ENCODE peak calls at places on chromosomes 5 and 9, in seven cellular contexts. S is H1, A is mesendoderm, X is neuronal stem cell, R is IMR-90, U is H9, O is trophoblast cell. C is an unnamed sample. For H3K4me1, the result is how much of the 10 kb centered on the place peaks cover.

GRCh38 chr5:75441560-75441959 is 69.9 kb downstream of the CERT1 start:
- DNase-seq in R (no peak), S (no peak), O (no peak), A (no peak), U (no peak), X (no peak), C (no peak)

GRCh38 chr5:73997936-73998335 is 371.9 kb downstream of the ARHGEF28 start:
- DNase-seq in R (no peak), A (no peak), O (peak), U (no peak), X (no peak), S (no peak), C (no peak)

GRCh38 chr9:127360829-127361228 is 36.1 kb upstream of the SLC2A8 start:
- DNase-seq in A (peak), R (peak), U (peak), S (peak), O (peak), X (no peak), C (peak)

GRCh38 chr9:134455951-134456739 is 129.9 kb downstream of the RXRA start:
- DNase-seq in S (no peak), A (peak), U (no peak), R (peak), O (peak), X (no peak), C (peak)

GRCh38 chr5:138033916-138034315 is 1.0 kb upstream of the FAM13B start:
- DNase-seq in X (no peak), R (peak), O (peak), A (peak), S (no peak), U (no peak), C (peak)

GRCh38 chr5:158590936-158591863 is 508.5 kb downstream of the EBF1 start:
- DNase-seq in R (no peak), U (peak), O (peak), X (peak), A (peak), S (no peak), C (peak)

GRCh38 chr9:96478829-96479371 is 28.9 kb downstream of the HABP4 start:
- DNase-seq in A (no peak), U (no peak), X (no peak), S (no peak), O (no peak), R (peak), C (peak)

GRCh38 chr9:18185196-18185595 is 288.8 kb upstream of the ADAMTSL1 start:
- DNase-seq in S (no peak), U (no peak), A (peak), O (peak), R (no peak), X (no peak), C (no peak)

GRCh38 chr9:23039402-23039801 is 592.8 kb downstream of the DMRTA1 start:
- DNase-seq in X (no peak), U (no peak), O (no peak), A (no peak), R (no peak), S (no peak), C (no peak)

GRCh38 chr9:88916875-88917274 is 74.4 kb upstream of the S1PR3 start:
- DNase-seq in S (no peak), O (no peak), X (no peak), A (no peak), R (no peak), U (no peak), C (no peak)

GRCh38 chr5:54760182-54760935 is 225.0 kb downstream of the ESM1 start:
- DNase-seq in S (no peak), O (peak), R (peak), U (no peak), A (no peak), X (no peak), C (peak)

GRCh38 chr5:130715541-130715940 is 449.5 kb downstream of the HINT1 start:
- DNase-seq in X (no peak), R (no peak), O (no peak), S (no peak), U (no peak), A (no peak), C (peak)

GRCh38 chr5:19891658-19892057 is 96.3 kb downstream of the CDH18 start:
- DNase-seq in O (no peak), A (no peak), R (peak), X (no peak), U (no peak), S (no peak), C (peak)

GRCh38 chr5:150026682-150027172 is 26.2 kb downstream of the HMGXB3 start:
- DNase-seq in U (no peak), A (no peak), X (no peak), O (no peak), S (no peak), R (no peak), C (no peak)

GRCh38 chr9:107293555-107294085 is 10.5 kb downstream of the RAD23B start:
- DNase-seq in R (no peak), O (no peak), X (no peak), A (no peak), S (no peak), U (no peak), C (no peak)

GRCh38 chr5:162139190-162139589 is 71.6 kb downstream of the GABRG2 start:
- DNase-seq in S (no peak), X (no peak), R (no peak), A (no peak), U (no peak), O (no peak), C (no peak)

GRCh38 chr5:13643196-13643595 is 301.3 kb downstream of the DNAH5 start:
- DNase-seq in S (no peak), X (no peak), U (no peak), O (peak), R (no peak), A (no peak), C (no peak)

GRCh38 chr5:135547590-135548254 is 12.0 kb upstream of the NEUROG1 start:
- DNase-seq in A (no peak), R (no peak), O (no peak), U (no peak), S (no peak), X (no peak), C (no peak)

GRCh38 chr5:57784106-57784505 is 301.5 kb upstream of the ACTBL2 start:
- DNase-seq in X (no peak), A (no peak), R (no peak), S (no peak), O (peak), U (no peak), C (no peak)

GRCh38 chr5:73792687-73793320 is 166.8 kb downstream of the ARHGEF28 start:
- DNase-seq in U (peak), X (peak), A (peak), O (peak), S (peak), R (peak), C (peak)

GRCh38 chr9:137407590-137408300 is 15.2 kb downstream of the EXD3 start:
- DNase-seq in A (no peak), X (no peak), S (no peak), R (no peak), U (peak), O (no peak), C (no peak)

GRCh38 chr9:127295005-127295404 is 30.4 kb downstream of the GARNL3 start:
- DNase-seq in S (no peak), U (no peak), R (no peak), O (no peak), A (no peak), X (no peak), C (no peak)

GRCh38 chr5:127326438-127326837 is 35.8 kb downstream of the MEGF10 start:
- DNase-seq in A (peak), O (peak), R (no peak), S (no peak), U (no peak), X (no peak), C (no peak)

GRCh38 chr9:37919166-37919955 is 15.4 kb upstream of the SLC25A51 start:
- DNase-seq in O (no peak), R (no peak), S (no peak), U (no peak), X (no peak), A (no peak), C (no peak)

GRCh38 chr5:98314262-98314661 is 459.2 kb upstream of the RGMB start:
- DNase-seq in O (peak), X (no peak), S (no peak), A (no peak), U (no peak), R (peak), C (peak)

GRCh38 chr9:132032584-132032945 is 47.1 kb downstream of the MED27 start:
- DNase-seq in R (no peak), S (no peak), A (peak), O (no peak), X (no peak), U (peak), C (no peak)

DNA sequence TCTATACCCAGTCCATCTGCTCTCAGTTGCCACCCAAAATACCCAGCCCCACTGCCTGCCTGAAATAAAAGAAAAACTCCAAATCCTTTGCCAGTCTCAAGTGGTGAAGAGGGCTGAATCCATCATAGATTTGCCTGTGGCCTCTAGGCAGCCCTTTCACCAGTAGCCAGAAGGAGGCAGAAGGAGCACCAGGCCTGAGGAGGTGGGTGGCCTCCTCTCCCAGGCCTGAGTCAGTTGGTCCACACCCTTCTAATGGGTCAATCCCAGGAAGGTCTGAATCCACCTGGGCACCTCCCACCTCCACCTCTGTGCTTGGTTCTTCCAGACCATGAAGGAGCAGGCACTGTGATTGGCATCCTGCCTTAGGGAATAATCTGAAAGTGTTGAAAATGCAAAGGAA is 97.0 kb downstream of the DAPK1 start:
- DNase-seq in X (no peak), A (peak), U (no peak), O (peak), S (no peak), R (no peak), C (no peak)
- H3K4me1 ChIP-seq in X (under half), A (under half), U (under half), O (under half), S (under half), R (under half), C (under half)

DNA sequence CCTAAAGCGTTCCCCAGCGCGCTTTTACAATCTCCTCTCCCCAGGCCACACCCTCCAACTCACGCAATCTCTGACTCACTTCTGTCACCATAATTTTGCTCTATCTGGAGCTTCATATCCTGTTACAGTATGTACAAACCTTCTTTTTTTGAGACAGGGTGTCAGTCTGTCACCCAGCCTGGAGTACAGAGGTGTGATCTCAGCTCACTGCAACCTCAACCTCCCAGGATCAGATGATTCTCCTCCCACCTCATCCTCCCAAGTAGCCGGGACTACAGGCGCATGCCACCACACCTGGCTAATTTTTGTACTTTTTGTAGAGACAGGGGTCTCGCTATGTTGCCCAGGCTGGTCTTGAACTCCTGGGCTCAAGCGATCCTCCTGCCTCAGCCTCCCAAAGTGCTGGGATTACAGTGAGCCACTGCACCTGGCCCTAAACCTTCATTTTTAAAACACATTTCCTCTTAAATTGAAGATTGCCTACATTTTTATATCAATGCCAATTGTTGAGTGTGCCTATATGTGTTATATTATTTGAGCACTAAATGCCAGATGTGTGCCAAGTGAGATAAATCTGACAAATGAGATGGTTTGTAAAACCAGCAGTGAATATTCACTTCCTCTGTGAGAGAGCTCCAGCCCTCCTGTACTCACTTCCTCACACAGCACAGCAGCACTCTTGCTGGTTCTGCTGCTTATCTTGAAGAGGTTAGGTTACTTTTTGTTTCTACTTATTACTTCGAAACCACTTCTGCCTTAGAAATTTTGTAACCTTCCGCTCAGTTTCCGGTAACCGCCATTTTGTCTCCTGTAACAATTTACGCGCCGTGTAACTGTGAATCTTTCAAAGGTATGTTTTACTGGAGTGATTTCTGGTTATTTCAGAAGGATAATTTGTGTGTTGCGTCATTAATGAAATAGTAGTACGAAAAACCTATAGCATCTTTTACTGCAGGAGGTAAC is 57.9 kb downstream of the DOCK8 start:
- DNase-seq in S (no peak), X (no peak), R (no peak), U (no peak), A (no peak), O (peak), C (no peak)
- H3K27ac ChIP-seq in S (no peak), X (no peak), R (no peak), U (no peak), A (no peak), O (no peak), C (no peak)

DNA sequence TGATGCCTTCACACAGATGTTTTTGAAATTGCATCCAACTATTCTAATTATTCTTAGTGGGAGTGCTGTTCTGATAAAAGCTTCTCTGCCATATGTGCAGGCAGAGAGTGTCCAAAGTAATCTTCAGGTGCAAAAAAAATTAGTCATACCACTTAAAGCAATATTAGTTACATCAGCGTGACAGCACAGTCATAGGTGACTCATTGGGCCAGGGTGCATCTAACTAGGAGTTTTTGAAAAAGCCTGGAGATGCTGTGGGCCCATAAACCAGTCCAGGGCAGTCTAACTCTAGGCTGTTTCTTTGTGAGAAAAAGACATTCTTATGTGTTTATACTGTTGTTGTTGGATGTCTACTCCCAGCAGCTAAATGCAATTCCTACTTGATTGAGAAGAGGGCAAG is 33.0 kb upstream of the C6 start:
- DNase-seq in A (no peak), O (peak), S (no peak), R (peak), X (no peak), U (no peak), C (peak)
- H3K23ac ChIP-seq in A (no peak), O (no peak), S (no peak), R (no peak), X (no peak), U (no peak), C (no peak)

GRCh38 chr9:99096409-99096808 is 8.5 kb upstream of the TGFBR1 start:
- DNase-seq in R (no peak), A (no peak), U (no peak), S (no peak), O (no peak), X (peak), C (no peak)
- H3K4me1 ChIP-seq in R (under half), A (under half), U (under half), S (under half), O (under half), X (under half), C (under half)

GRCh38 chr5:35201291-35201690 is 29.0 kb downstream of the PRLR start:
- DNase-seq in S (no peak), O (peak), U (no peak), A (no peak), R (no peak), X (no peak), C (no peak)
- H3K27ac ChIP-seq in S (no peak), O (no peak), U (no peak), A (no peak), R (no peak), X (no peak), C (no peak)

GRCh38 chr5:31329722-31330121 is 136.2 kb downstream of the CDH6 start:
- DNase-seq in A (peak), U (no peak), O (no peak), X (no peak), S (no peak), R (peak), C (no peak)

GRCh38 chr5:31324832-31325231 is 131.3 kb downstream of the CDH6 start:
- DNase-seq in S (no peak), R (no peak), X (no peak), U (no peak), O (no peak), A (no peak), C (no peak)

GRCh38 chr5:31333475-31333874 is 140.0 kb downstream of the CDH6 start:
- DNase-seq in U (no peak), A (no peak), R (no peak), S (no peak), X (no peak), O (no peak), C (no peak)

DNA sequence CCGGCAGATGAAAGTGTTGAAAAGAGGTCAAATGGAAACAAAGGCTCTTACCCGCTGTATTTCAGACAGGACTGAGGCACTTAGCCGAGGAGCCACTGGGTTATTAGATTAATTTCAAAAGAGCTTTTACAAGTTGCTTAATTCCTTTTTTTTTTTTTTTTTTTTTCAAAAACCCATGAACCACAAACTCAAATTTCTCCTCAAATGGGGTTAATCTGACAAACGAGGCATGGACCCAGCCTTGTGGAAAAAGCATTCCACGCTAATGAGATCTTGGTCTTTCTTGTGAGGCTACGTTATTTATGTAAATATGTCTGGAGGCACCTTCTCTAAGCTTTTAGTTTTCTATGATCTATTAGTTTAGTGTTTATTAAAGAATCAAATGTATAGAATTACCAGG is 134.5 kb downstream of the CDH6 start:
- DNase-seq in R (no peak), S (no peak), X (no peak), U (no peak), O (no peak), A (no peak), C (no peak)
- H3K23ac ChIP-seq in R (no peak), S (no peak), X (no peak), U (no peak), O (no peak), A (no peak), C (no peak)

DNA sequence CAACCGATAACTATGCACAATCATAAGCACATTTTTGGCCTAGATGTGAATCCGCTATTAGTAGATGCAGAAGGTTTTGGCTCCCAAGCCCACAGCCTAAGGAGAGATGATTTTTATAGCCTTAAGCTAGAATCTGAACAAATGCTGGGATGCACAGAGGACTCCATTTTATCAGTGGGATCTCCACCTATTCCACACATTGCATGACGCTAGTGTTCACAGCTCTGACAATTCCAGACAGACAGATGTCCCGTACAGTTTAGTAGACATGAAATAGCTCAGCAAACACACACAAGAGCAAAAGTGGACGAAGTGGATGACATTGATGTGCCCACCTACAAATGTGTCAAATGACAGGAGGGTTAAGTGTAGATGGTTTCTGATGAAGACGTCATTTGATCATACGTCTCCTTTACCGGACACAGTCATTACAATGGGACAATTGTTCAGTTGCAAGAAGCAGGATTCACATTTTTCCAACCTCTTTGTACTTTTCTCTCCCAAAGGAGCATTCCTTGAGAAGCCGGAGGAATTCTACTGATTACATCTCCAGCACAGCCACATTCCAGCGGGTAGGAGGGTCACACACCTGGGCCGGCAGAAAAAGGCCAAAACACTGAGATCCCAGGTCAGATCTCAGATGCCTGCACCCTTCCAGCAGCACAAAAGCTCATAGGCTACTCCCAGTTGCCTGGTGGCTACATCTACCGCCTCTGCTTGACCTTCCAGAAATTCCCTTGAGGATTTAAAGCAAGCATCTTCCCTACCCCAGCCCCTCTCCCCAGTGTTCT is 202.4 kb downstream of the SLIT3 start:
- DNase-seq in R (no peak), X (no peak), A (no peak), O (peak), S (no peak), U (no peak), C (no peak)
- H3K4me1 ChIP-seq in R (under half), X (under half), A (under half), O (under half), S (under half), U (under half), C (under half)

GRCh38 chr5:32601623-32602295 is 16.4 kb downstream of the SUB1 start:
- DNase-seq in O (no peak), S (no peak), U (no peak), R (no peak), A (no peak), X (no peak), C (no peak)
- H3K27ac ChIP-seq in O (no peak), S (no peak), U (no peak), R (no peak), A (no peak), X (no peak), C (no peak)

DNA sequence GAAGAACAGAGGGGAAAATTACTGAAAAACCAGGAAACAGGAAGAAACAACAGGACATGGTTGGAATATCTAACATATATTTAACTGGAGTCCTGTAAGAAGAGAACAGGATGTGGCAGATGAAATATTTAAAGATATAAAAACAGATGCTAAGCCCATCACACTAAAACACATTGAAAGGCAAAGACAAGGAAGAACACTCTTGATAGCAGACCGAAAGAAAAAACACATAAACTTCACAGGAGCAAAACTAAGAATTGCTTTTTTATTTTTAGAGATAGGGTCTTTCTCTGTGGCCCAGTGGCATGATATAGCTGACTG is 324.4 kb upstream of the ARRDC3 start:
- DNase-seq in S (no peak), R (no peak), O (no peak), A (no peak), X (no peak), U (no peak), C (no peak)
- H3K23ac ChIP-seq in S (no peak), R (no peak), O (no peak), A (no peak), X (no peak), U (no peak), C (no peak)

C was measured in mesenchymal stem cell.